ENCODE peak calls at places on chromosomes 13 and 19, in six cellular contexts. One of them, this sample, is unnamed.

GRCh38 chr19:11361037-11361770 is 6.0 kb downstream of the PLPPR2 start:
- DNase-seq in HT-29: peak
- DNase-seq in stimulated activated CD8-positive, alpha-beta memory T cell treated with anti-CD3 and anti-CD28 coated beads, Interleukin-15, amount 100 ng/mL, for 24 hours: no peak
- DNase-seq in ecto neural progenitor cell: peak
- DNase-seq in SW 1271: peak
- DNase-seq in mesothelial cell of epicardium: peak
- DNase-seq in this sample: peak

GRCh38 chr13:102580552-102581169 is 16.1 kb upstream of the TPP2 start:
- DNase-seq in mesothelial cell of epicardium: no peak
- DNase-seq in stimulated activated CD8-positive, alpha-beta memory T cell treated with anti-CD3 and anti-CD28 coated beads, Interleukin-15, amount 100 ng/mL, for 24 hours: no peak
- DNase-seq in ecto neural progenitor cell: no peak
- DNase-seq in HT-29: peak
- DNase-seq in SW 1271: peak
- DNase-seq in this sample: peak

GRCh38 chr19:42048992-42049391 is 21.0 kb downstream of the GRIK5 start:
- DNase-seq in stimulated activated CD8-positive, alpha-beta memory T cell treated with anti-CD3 and anti-CD28 coated beads, Interleukin-15, amount 100 ng/mL, for 24 hours: no peak
- DNase-seq in HT-29: peak
- DNase-seq in ecto neural progenitor cell: no peak
- DNase-seq in SW 1271: no peak
- DNase-seq in mesothelial cell of epicardium: no peak
- DNase-seq in this sample: peak

GRCh38 chr19:53328967-53329366 is 4.6 kb upstream of the ZNF845 start:
- DNase-seq in stimulated activated CD8-positive, alpha-beta memory T cell treated with anti-CD3 and anti-CD28 coated beads, Interleukin-15, amount 100 ng/mL, for 24 hours: no peak
- DNase-seq in HT-29: no peak
- DNase-seq in ecto neural progenitor cell: no peak
- DNase-seq in SW 1271: no peak
- DNase-seq in mesothelial cell of epicardium: no peak
- DNase-seq in this sample: no peak

GRCh38 chr13:96904232-96904631 is 90.0 kb downstream of the OXGR1 start:
- DNase-seq in stimulated activated CD8-positive, alpha-beta memory T cell treated with anti-CD3 and anti-CD28 coated beads, Interleukin-15, amount 100 ng/mL, for 24 hours: no peak
- DNase-seq in ecto neural progenitor cell: no peak
- DNase-seq in mesothelial cell of epicardium: no peak
- DNase-seq in HT-29: no peak
- DNase-seq in SW 1271: no peak
- DNase-seq in this sample: no peak

GRCh38 chr13:82506805-82507404 is 1375.4 kb downstream of the SLITRK1 start:
- DNase-seq in ecto neural progenitor cell: no peak
- DNase-seq in SW 1271: no peak
- DNase-seq in stimulated activated CD8-positive, alpha-beta memory T cell treated with anti-CD3 and anti-CD28 coated beads, Interleukin-15, amount 100 ng/mL, for 24 hours: no peak
- DNase-seq in mesothelial cell of epicardium: no peak
- DNase-seq in HT-29: no peak
- DNase-seq in this sample: no peak

GRCh38 chr13:105220063-105220462 is 1315.4 kb downstream of the EFNB2 start:
- DNase-seq in HT-29: no peak
- DNase-seq in mesothelial cell of epicardium: no peak
- DNase-seq in stimulated activated CD8-positive, alpha-beta memory T cell treated with anti-CD3 and anti-CD28 coated beads, Interleukin-15, amount 100 ng/mL, for 24 hours: no peak
- DNase-seq in ecto neural progenitor cell: no peak
- DNase-seq in SW 1271: no peak
- DNase-seq in this sample: no peak

GRCh38 chr19:30664358-30665058 is 292.3 kb downstream of the ZNF536 start:
- DNase-seq in mesothelial cell of epicardium: no peak
- DNase-seq in ecto neural progenitor cell: no peak
- DNase-seq in HT-29: peak
- DNase-seq in stimulated activated CD8-positive, alpha-beta memory T cell treated with anti-CD3 and anti-CD28 coated beads, Interleukin-15, amount 100 ng/mL, for 24 hours: no peak
- DNase-seq in SW 1271: peak
- DNase-seq in this sample: peak

GRCh38 chr19:43313711-43314495 is 39.6 kb upstream of the CD177 start:
- DNase-seq in mesothelial cell of epicardium: no peak
- DNase-seq in stimulated activated CD8-positive, alpha-beta memory T cell treated with anti-CD3 and anti-CD28 coated beads, Interleukin-15, amount 100 ng/mL, for 24 hours: no peak
- DNase-seq in ecto neural progenitor cell: no peak
- DNase-seq in HT-29: no peak
- DNase-seq in SW 1271: no peak
- DNase-seq in this sample: no peak

This sample was measured in SW480.